ENCODE peak calls at places on chromosomes 1 and 21, in seven cellular contexts. G is nephron progenitor cell, N is amniotic epithelial cell, K is fibroblast of the aortic adventitia, E is sciatic nerve, V is NCI-H2081, X is GM20000. Q is an unnamed sample.

GRCh38 chr1:38605091-38605490 is 254.5 kb downstream of the RRAGC start:
- DNase-seq in X (no peak), E (no peak), G (no peak), N (no peak), K (no peak), V (no peak), Q (no peak)

GRCh38 chr1:25055045-25055780 is 125.1 kb upstream of the RUNX3 start:
- DNase-seq in G (no peak), N (no peak), E (no peak), K (no peak), X (no peak), V (no peak), Q (no peak)

GRCh38 chr21:31382060-31382459 is 38.0 kb upstream of the TIAM1 start:
- DNase-seq in X (no peak), G (no peak), N (no peak), E (no peak), V (no peak), K (no peak), Q (no peak)

GRCh38 chr1:75152092-75152491 is 17.9 kb downstream of the LHX8 start:
- DNase-seq in K (no peak), E (no peak), G (no peak), V (no peak), N (no peak), X (no peak), Q (no peak)

GRCh38 chr1:46718727-46719622 is at the start of gene EFCAB14:
- DNase-seq in X (peak), G (peak), K (peak), N (peak), V (peak), E (peak), Q (peak)

GRCh38 chr1:85148524-85149250 is 52.1 kb downstream of the SYDE2 start:
- DNase-seq in X (peak), N (peak), G (no peak), V (no peak), K (peak), E (no peak), Q (no peak)

GRCh38 chr1:25875154-25875855 is at the start of gene PAQR7:
- DNase-seq in N (peak), E (peak), V (peak), G (peak), X (peak), K (peak), Q (peak)

GRCh38 chr1:64199154-64199553 is 4.3 kb upstream of the UBE2U start:
- DNase-seq in X (no peak), N (peak), E (no peak), V (no peak), K (no peak), G (no peak), Q (no peak)

GRCh38 chr1:210438928-210439841 is 110.5 kb downstream of the HHAT start:
- DNase-seq in N (peak), V (no peak), E (no peak), G (no peak), K (peak), X (no peak), Q (no peak)

GRCh38 chr1:47229884-47230691 is 1.9 kb downstream of the TAL1 start:
- DNase-seq in N (no peak), X (no peak), V (no peak), E (no peak), K (peak), G (no peak), Q (no peak)

GRCh38 chr1:157084720-157085119 is 14.9 kb downstream of the ETV3L start:
- DNase-seq in K (no peak), N (no peak), E (no peak), G (no peak), X (no peak), V (no peak), Q (no peak)